ENCODE peak calls at places on chromosomes 4 and X, in seven cellular contexts. D, B, Y, G, T, Q and W are unnamed samples.

GRCh38 chr4:14431155-14432134 is 570.8 kb upstream of the CPEB2 start:
- DNase-seq in D (no peak), B (no peak), Y (no peak), G (no peak), T (no peak), Q (no peak), W (no peak)

GRCh38 chrX:37785569-37785968 is 5.7 kb downstream of the CYBB start:
- DNase-seq in D (no peak), B (no peak), Y (peak), G (peak), T (no peak), Q (peak), W (no peak)

GRCh38 chrX:40176256-40176978 is 78.7 kb upstream of the BCOR start:
- DNase-seq in D (peak), B (peak), Y (peak), G (peak), T (peak), Q (no peak), W (peak)

GRCh38 chr4:186368291-186368690 is 102.3 kb downstream of the F11 start:
- DNase-seq in D (no peak), B (no peak), Y (no peak), G (no peak), T (no peak), Q (no peak), W (no peak)

GRCh38 chrX:103685396-103685795 is 1.1 kb downstream of the MORF4L2 start:
- DNase-seq in D (no peak), B (no peak), Y (peak), G (peak), T (no peak), Q (no peak), W (no peak)

GRCh38 chr4:108849611-108850406 is 87.0 kb upstream of the ETNPPL start:
- DNase-seq in D (no peak), B (no peak), Y (no peak), G (peak), T (no peak), Q (peak), W (no peak)

GRCh38 chrX:118503260-118504041 is 7.8 kb downstream of the DOCK11 start:
- DNase-seq in D (no peak), B (no peak), Y (peak), G (no peak), T (no peak), Q (no peak), W (no peak)

GRCh38 chr4:169208516-169208915 is 62.2 kb downstream of the SH3RF1 start:
- DNase-seq in D (no peak), B (no peak), Y (no peak), G (peak), T (no peak), Q (no peak), W (no peak)

GRCh38 chr4:10079951-10080873 is 36.4 kb downstream of the WDR1 start:
- DNase-seq in D (no peak), B (peak), Y (no peak), G (no peak), T (peak), Q (no peak), W (no peak)